ENCODE peak calls at places on chromosome 12, in ten cellular contexts. C is epithelial cell of prostate; K is M059J; Z is CD8-positive, alpha-beta T cell; D is DMS153; P is left lobe of liver; T is posterior vena cava; M is pancreas; O is adrenal gland; I is memory B cell. S is an unnamed sample.

GRCh38 chr12:79344855-79345840 is 345.6 kb downstream of the PAWR start:
- DNase-seq in D (peak; percentile 27), Z (no peak), T (no peak), K (peak; percentile 48), O (peak; percentile 10), M (no peak), P (no peak), I (peak; percentile 9), C (no peak), S (peak; percentile 6)

GRCh38 chr12:131104464-131105350 is 151.0 kb downstream of the ADGRD1 start:
- DNase-seq in K (peak; percentile 49), O (peak; percentile 87), I (peak; percentile 75), C (no peak), Z (peak; percentile 78), P (peak; percentile 74), D (peak; percentile 36), T (peak; percentile 96), M (peak; percentile 94), S (peak; percentile 68)

GRCh38 chr12:106113446-106114083 is 25.2 kb downstream of the NUAK1 start:
- DNase-seq in T (no peak), P (no peak), Z (no peak), I (no peak), M (no peak), C (no peak), O (no peak), D (peak; percentile 69), K (no peak), S (no peak)

GRCh38 chr12:45731376-45731775 is 1.9 kb downstream of the ARID2 start:
- DNase-seq in T (no peak), O (no peak), C (no peak), I (no peak), D (no peak), Z (no peak), K (peak; percentile 4), M (no peak), P (no peak), S (no peak)

GRCh38 chr12:49260165-49260564 is 4.7 kb upstream of the TUBA1C start:
- DNase-seq in T (no peak), O (no peak), Z (no peak), P (no peak), C (no peak), M (no peak), I (no peak), D (no peak), K (no peak), S (peak; percentile 35)

GRCh38 chr12:40634431-40635131 is 57.7 kb upstream of the CNTN1 start:
- DNase-seq in I (no peak), T (no peak), C (no peak), K (no peak), P (no peak), M (no peak), D (no peak), O (no peak), Z (no peak), S (no peak)

GRCh38 chr12:108371801-108372344 is 32.8 kb upstream of the CMKLR1 start:
- DNase-seq in M (no peak), P (no peak), Z (no peak), K (peak; percentile 52), D (no peak), I (no peak), T (peak; percentile 84), C (no peak), O (no peak), S (peak; percentile 62)

GRCh38 chr12:89134213-89134770 is 218.0 kb downstream of the DUSP6 start:
- DNase-seq in M (no peak), O (no peak), D (peak; percentile 22), K (no peak), T (no peak), C (no peak), P (no peak), Z (no peak), I (no peak), S (no peak)

GRCh38 chr12:123529636-123530035 is 3.9 kb downstream of the RILPL1 start:
- DNase-seq in K (no peak), C (no peak), P (no peak), Z (no peak), D (no peak), M (no peak), I (no peak), O (no peak), T (no peak), S (peak; percentile 38)

GRCh38 chr12:68861890-68862289 is 53.9 kb downstream of the MDM2 start:
- DNase-seq in I (no peak), D (no peak), K (no peak), O (no peak), P (no peak), C (no peak), M (no peak), Z (no peak), T (no peak), S (no peak)

GRCh38 chr12:120039711-120040110 is 50.7 kb downstream of the BICDL1 start:
- DNase-seq in O (no peak), Z (no peak), D (no peak), K (no peak), C (no peak), M (no peak), T (no peak), I (no peak), P (no peak), S (no peak)

GRCh38 chr12:85356596-85357385 is 76.8 kb downstream of the ALX1 start:
- DNase-seq in M (no peak), O (no peak), T (no peak), K (no peak), I (no peak), Z (no peak), D (no peak), P (no peak), C (peak; percentile 24), S (no peak)

GRCh38 chr12:18850752-18851151 is 112.8 kb downstream of the CAPZA3 start:
- DNase-seq in O (no peak), Z (no peak), I (no peak), M (no peak), C (no peak), D (no peak), T (no peak), K (no peak), P (no peak), S (no peak)

GRCh38 chr12:115761784-115762183 is 515.7 kb downstream of the MED13L start:
- DNase-seq in T (no peak), M (no peak), Z (no peak), K (no peak), C (peak; percentile 71), D (peak; percentile 77), O (no peak), P (no peak), I (no peak), S (no peak)

GRCh38 chr12:56759270-56759908 is 3.7 kb upstream of the HSD17B6 start:
- DNase-seq in I (no peak), M (no peak), K (no peak), Z (no peak), D (no peak), T (no peak), C (no peak), P (no peak), O (no peak), S (no peak)

GRCh38 chr12:53734425-53734824 is 7.2 kb upstream of the CALCOCO1 start:
- DNase-seq in D (no peak), P (no peak), M (no peak), Z (no peak), C (no peak), O (no peak), I (no peak), T (peak; percentile 10), K (no peak), S (no peak)

GRCh38 chr12:115947696-115948062 is 329.8 kb downstream of the MED13L start:
- DNase-seq in P (no peak), M (no peak), D (no peak), Z (no peak), I (no peak), T (no peak), O (no peak), C (no peak), K (no peak), S (no peak)

GRCh38 chr12:113201187-113202177 is 16.0 kb downstream of the RITA1 start:
- DNase-seq in P (no peak), D (no peak), T (no peak), C (no peak), M (peak; percentile 85), Z (no peak), O (no peak), K (no peak), I (no peak), S (no peak)

GRCh38 chr12:27542628-27543027 is 18.6 kb downstream of the PPFIBP1 start:
- DNase-seq in D (no peak), M (no peak), C (peak; percentile 79), I (no peak), K (peak; percentile 96), T (no peak), P (no peak), O (no peak), Z (no peak), S (no peak)

GRCh38 chr12:93080994-93081809 is 152.1 kb upstream of the EEA1 start:
- DNase-seq in M (no peak), Z (no peak), O (no peak), I (no peak), T (no peak), C (no peak), D (no peak), P (no peak), K (peak; percentile 84), S (no peak)

GRCh38 chr12:51884676-51885229 is 3.1 kb upstream of the ANKRD33 start:
- DNase-seq in M (no peak), D (no peak), O (peak; percentile 70), K (peak; percentile 72), I (no peak), Z (no peak), P (no peak), T (no peak), C (peak; percentile 26), S (no peak)

GRCh38 chr12:114508529-114509129 is 102.7 kb upstream of the TBX5 start:
- DNase-seq in M (no peak), T (no peak), C (peak; percentile 6), Z (peak; percentile 50), I (peak; percentile 31), K (peak; percentile 60), D (peak; percentile 60), O (peak; percentile 68), P (peak; percentile 72), S (peak; percentile 60)

GRCh38 chr12:69123909-69124638 is 115.3 kb upstream of the CPSF6 start:
- DNase-seq in Z (no peak), D (peak; percentile 55), P (no peak), T (no peak), K (no peak), I (no peak), M (no peak), C (no peak), O (no peak), S (no peak)

GRCh38 chr12:69239922-69240624 is 704 bp downstream of the CPSF6 start:
- DNase-seq in I (peak; percentile 46), P (peak; percentile 68), T (peak; percentile 83), D (no peak), Z (peak; percentile 52), O (peak; percentile 46), C (no peak), K (peak; percentile 39), M (peak; percentile 78), S (no peak)

GRCh38 chr12:104669057-104669770 is 212.5 kb downstream of the CHST11 start:
- DNase-seq in O (peak; percentile 62), T (no peak), P (no peak), M (peak; percentile 87), I (no peak), Z (no peak), D (peak; percentile 55), K (no peak), C (peak; percentile 14), S (no peak)

GRCh38 chr12:76558684-76559276 is 791 bp downstream of the OSBPL8 start:
- DNase-seq in T (peak; percentile 85), P (peak; percentile 65), O (peak; percentile 40), K (peak; percentile 61), I (peak; percentile 50), C (no peak), M (peak; percentile 70), D (no peak), Z (peak; percentile 93), S (peak; percentile 78)

GRCh38 chr12:124497039-124497438 is 70.4 kb downstream of the NCOR2 start:
- DNase-seq in T (no peak), O (no peak), I (no peak), Z (no peak), P (no peak), C (no peak), D (no peak), K (no peak), M (peak; percentile 26), S (no peak)

GRCh38 chr12:51395283-51396230 is 4.4 kb upstream of the GALNT6 start:
- DNase-seq in P (no peak), Z (peak; percentile 29), T (peak; percentile 44), C (no peak), I (no peak), O (no peak), D (no peak), K (no peak), M (no peak), S (peak; percentile 11)